ENCODE peak calls at places on chromosomes 1 and 21, in five cellular contexts. O is neural progenitor cell, I is astrocyte, S is mammary epithelial cell, P is fibroblast of lung. K is an unnamed sample.

GRCh38 chr1:26112407-26112775 is 767 bp downstream of the PDIK1L start:
- DNase-seq in S (no peak), O (no peak), I (no peak), P (no peak), K (no peak)

GRCh38 chr1:29453502-29454240 is 217.3 kb downstream of the PTPRU start:
- DNase-seq in I (peak), S (peak), P (peak), O (peak), K (no peak)

GRCh38 chr1:33300673-33301072 is 20.2 kb downstream of the A3GALT2 start:
- DNase-seq in P (peak), S (no peak), O (no peak), I (peak), K (peak)

GRCh38 chr1:24308365-24309015 is 10.7 kb upstream of the GRHL3 start:
- DNase-seq in S (no peak), O (peak), P (peak), I (no peak), K (no peak)

GRCh38 chr1:64515427-64515826 is 45.5 kb downstream of the CACHD1 start:
- DNase-seq in S (peak), I (peak), O (no peak), P (peak), K (no peak)

GRCh38 chr1:198560093-198560638 is 19.7 kb upstream of the ATP6V1G3 start:
- DNase-seq in P (peak), O (no peak), S (no peak), I (peak), K (no peak)

GRCh38 chr1:172742599-172743500 is 83.9 kb downstream of the FASLG start:
- DNase-seq in I (no peak), S (peak), P (peak), O (peak), K (no peak)

GRCh38 chr1:207298666-207299065 is 22.8 kb upstream of the CD55 start:
- DNase-seq in I (peak), O (no peak), S (no peak), P (no peak), K (no peak)

GRCh38 chr1:224781800-224782199 is 147.7 kb upstream of the DNAH14 start:
- DNase-seq in S (no peak), I (no peak), O (no peak), P (no peak), K (no peak)

GRCh38 chr1:62689524-62689923 is 1.3 kb upstream of the DOCK7 start:
- DNase-seq in O (no peak), I (peak), P (peak), S (peak), K (no peak)

GRCh38 chr1:17509320-17509719 is 30.2 kb upstream of the ARHGEF10L start:
- DNase-seq in S (no peak), I (no peak), P (no peak), O (no peak), K (no peak)

GRCh38 chr1:46298387-46298786 is 5.0 kb downstream of the LRRC41 start:
- DNase-seq in I (no peak), P (no peak), O (no peak), S (no peak), K (no peak)

GRCh38 chr1:184210822-184211221 is 159.3 kb downstream of the TSEN15 start:
- DNase-seq in S (no peak), P (no peak), O (no peak), I (no peak), K (no peak)

GRCh38 chr1:59178803-59179202 is 118.1 kb upstream of the FGGY start:
- DNase-seq in S (no peak), O (no peak), P (no peak), I (no peak), K (peak)

GRCh38 chr1:155139895-155140629 is at the start of gene DPM3:
- DNase-seq in P (peak), S (peak), I (peak), O (peak), K (peak)

GRCh38 chr1:185368913-185369491 is 52.0 kb upstream of the IVNS1ABP start:
- DNase-seq in O (no peak), I (no peak), P (no peak), S (no peak), K (no peak)

GRCh38 chr1:204621391-204621790 is 64.1 kb downstream of the LRRN2 start:
- DNase-seq in I (peak), P (no peak), S (no peak), O (no peak), K (peak)

GRCh38 chr1:83671586-83671985 is 327.3 kb downstream of the TTLL7 start:
- DNase-seq in O (no peak), I (no peak), P (no peak), S (no peak), K (no peak)

GRCh38 chr1:94095112-94095637 is 25.8 kb downstream of the ABCA4 start:
- DNase-seq in I (peak), S (no peak), P (peak), O (no peak), K (peak)

GRCh38 chr1:29354511-29355098 is 118.3 kb downstream of the PTPRU start:
- DNase-seq in O (no peak), I (no peak), S (peak), P (no peak), K (no peak)

GRCh38 chr1:232472485-232473041 is 157.4 kb downstream of the SIPA1L2 start:
- DNase-seq in I (peak), O (no peak), S (no peak), P (peak), K (no peak)

GRCh38 chr1:33045814-33046213 is 9.1 kb upstream of the AK2 start:
- DNase-seq in P (peak), I (no peak), O (no peak), S (no peak), K (no peak)

GRCh38 chr1:227849251-227849650 is 33.8 kb downstream of the PRSS38 start:
- DNase-seq in O (no peak), I (no peak), S (no peak), P (no peak), K (no peak)

GRCh38 chr1:235835226-235835625 is 31.5 kb downstream of the LYST start:
- DNase-seq in I (no peak), P (peak), S (no peak), O (no peak), K (no peak)

GRCh38 chr21:32335601-32336575 is 37.2 kb downstream of the MRAP start:
- DNase-seq in I (peak), P (no peak), S (no peak), O (no peak), K (no peak)

GRCh38 chr1:15064217-15064929 is 89.2 kb upstream of the TMEM51 start:
- DNase-seq in P (no peak), O (no peak), S (peak), I (no peak), K (no peak)

GRCh38 chr21:45112371-45112770 is 38.0 kb downstream of the ADARB1 start:
- DNase-seq in P (no peak), S (no peak), O (no peak), I (peak), K (no peak)

GRCh38 chr1:112904071-112904830 is 51.7 kb downstream of the SLC16A1 start:
- DNase-seq in O (no peak), P (peak), S (peak), I (peak), K (no peak)

GRCh38 chr1:79290927-79291474 is 284.5 kb upstream of the ADGRL4 start:
- DNase-seq in S (no peak), O (no peak), I (no peak), P (no peak), K (no peak)

GRCh38 chr1:36502616-36503015 is 19.9 kb upstream of the CSF3R start:
- DNase-seq in O (no peak), P (no peak), S (no peak), I (no peak), K (no peak)

DNA sequence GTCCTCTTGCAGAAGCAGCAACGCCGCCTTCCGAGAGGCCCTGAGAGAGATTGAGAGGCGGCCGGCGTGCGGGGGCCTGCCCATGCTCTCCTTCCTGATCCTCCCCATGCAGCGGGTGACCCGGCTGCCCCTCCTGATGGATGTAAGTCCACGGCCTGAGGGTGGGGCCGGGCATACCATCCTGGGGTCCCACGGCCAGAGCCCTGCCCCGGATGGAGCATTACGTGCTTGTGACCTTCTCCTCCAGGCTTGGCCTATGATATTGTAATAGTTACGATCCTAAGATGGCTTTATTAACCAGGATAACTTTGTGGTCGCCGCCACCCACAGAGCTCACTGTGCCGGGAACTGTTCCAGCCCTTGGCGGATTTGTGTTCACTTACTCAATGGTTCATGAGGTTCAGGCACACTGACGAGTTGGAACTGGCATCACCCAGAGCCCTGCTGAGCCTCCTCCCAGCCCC is 18.9 kb downstream of the ARHGEF16 start:
- DNase-seq in P (peak), S (peak), I (peak), O (no peak), K (peak)
- H3K27ac ChIP-seq in P (no peak), S (no peak), I (no peak), O (no peak), K (no peak)

DNA sequence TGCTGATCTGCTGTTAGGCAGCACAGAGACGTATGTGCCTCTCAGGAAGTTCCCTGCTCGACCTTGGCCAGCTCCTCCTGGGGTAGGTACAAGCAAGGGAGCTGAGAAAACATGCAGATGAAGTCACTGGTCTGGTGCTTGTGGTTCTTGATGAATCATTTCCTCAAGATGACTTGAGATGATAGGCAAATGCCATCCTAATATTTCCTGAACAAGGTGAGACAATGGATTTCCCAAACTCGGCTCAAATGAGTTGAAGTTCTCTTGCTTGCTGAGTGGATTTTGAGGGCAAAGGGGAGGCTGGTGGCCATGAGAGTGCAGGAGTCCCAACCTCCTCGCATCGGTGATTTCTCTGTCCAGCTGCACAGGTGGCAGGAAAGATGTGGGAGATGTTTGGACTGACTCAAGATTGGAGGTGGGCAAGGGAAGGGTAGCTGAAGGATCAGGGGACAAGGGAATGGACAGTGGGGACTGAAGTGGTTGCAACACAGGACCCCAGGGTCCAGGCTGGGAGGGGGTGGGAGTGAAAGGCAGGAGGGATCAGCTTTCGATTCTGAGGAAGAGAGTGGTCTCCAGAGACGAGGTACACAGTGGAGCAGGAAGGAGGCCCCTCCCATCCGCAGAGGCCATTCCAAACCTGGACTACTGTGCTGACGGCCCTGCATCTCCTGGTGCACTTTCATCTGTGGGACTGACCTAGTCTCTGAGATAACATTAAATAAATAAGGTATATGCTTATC is 63.9 kb downstream of the CAPN2 start:
- DNase-seq in I (peak), P (peak), S (peak), O (no peak), K (no peak)
- H3K9ac ChIP-seq in I (peak), P (no peak), S (no peak), O (no peak), K (no peak)

GRCh38 chr21:28884481-28884880 is 108.2 kb downstream of the LTN1 start:
- DNase-seq in I (peak), S (peak), O (no peak), P (peak), K (no peak)

GRCh38 chr21:28882345-28882744 is 110.3 kb downstream of the LTN1 start:
- DNase-seq in S (no peak), O (no peak), I (no peak), P (no peak), K (no peak)

GRCh38 chr21:28884976-28885852 is 107.5 kb downstream of the LTN1 start:
- DNase-seq in I (peak), S (peak), P (peak), O (peak), K (peak)

GRCh38 chr21:28885853-28886177 is 106.9 kb downstream of the LTN1 start:
- DNase-seq in P (peak), O (no peak), S (no peak), I (no peak), K (no peak)

GRCh38 chr21:28883931-28884330 is 108.7 kb downstream of the LTN1 start:
- DNase-seq in S (no peak), O (no peak), I (no peak), P (no peak), K (no peak)
- H3K27ac ChIP-seq in S (no peak), O (no peak), I (no peak), P (no peak), K (no peak)

DNA sequence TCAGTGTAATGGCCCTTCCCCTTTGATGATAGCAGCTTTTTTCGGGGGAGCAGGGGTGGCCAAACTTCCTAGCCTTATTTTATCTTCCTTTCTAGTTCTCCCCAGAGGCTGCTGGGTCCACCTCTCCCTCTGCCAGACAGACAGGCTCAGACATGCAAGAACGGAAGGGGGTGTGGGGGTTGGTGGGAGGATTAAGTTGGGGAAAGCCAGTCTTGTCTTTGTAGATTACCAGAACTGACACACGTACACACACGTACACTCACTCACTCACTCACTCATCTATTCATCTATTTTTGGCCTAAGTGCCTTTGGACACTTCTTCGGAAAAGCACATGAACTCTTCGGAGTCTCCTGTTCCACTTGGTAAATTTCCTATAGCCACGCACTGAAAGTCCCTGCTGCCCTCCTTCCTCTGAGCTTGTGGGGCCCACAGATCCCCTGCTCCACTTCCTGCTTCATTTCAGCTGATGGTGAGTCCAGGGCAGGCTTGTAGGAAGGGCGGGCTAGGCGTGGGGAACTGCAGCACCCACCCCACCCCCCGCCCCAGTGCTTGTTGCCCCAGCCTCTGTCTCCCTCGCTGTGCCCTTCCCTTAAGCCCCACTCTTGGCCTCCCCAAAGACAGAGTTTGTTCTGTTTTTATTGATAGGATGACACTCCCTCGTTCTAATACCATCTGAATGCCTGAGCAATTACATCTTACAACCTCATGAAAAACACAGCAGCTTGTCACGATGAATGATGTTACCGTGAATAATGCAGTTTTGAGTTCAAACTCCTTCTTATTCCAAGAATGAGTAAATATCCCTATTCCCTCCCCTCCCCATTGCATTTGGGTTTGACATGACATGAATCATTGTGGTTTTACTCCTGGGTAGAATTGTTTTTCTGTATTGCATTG is 60.7 kb upstream of the ATP5PO start:
- DNase-seq in I (peak), O (no peak), P (peak), S (peak), K (no peak)
- H3K9ac ChIP-seq in I (peak), O (no peak), P (peak), S (peak), K (no peak)

GRCh38 chr1:44643721-44644330 is 30.5 kb downstream of the TMEM53 start:
- DNase-seq in O (no peak), I (peak), S (no peak), P (no peak), K (no peak)

GRCh38 chr1:44640178-44640865 is 34.0 kb downstream of the TMEM53 start:
- DNase-seq in P (no peak), S (no peak), O (peak), I (no peak), K (no peak)

GRCh38 chr1:44641126-44642102 is 32.9 kb downstream of the TMEM53 start:
- DNase-seq in I (no peak), O (no peak), S (no peak), P (no peak), K (no peak)

GRCh38 chr1:44642925-44643324 is 31.4 kb downstream of the TMEM53 start:
- DNase-seq in P (no peak), S (no peak), O (no peak), I (no peak), K (no peak)

GRCh38 chr1:44642255-44642654 is 32.0 kb downstream of the TMEM53 start:
- DNase-seq in I (no peak), O (no peak), S (no peak), P (no peak), K (no peak)
- H3K27ac ChIP-seq in I (no peak), O (no peak), S (no peak), P (no peak), K (no peak)

GRCh38 chr1:27659497-27660299 is 12.3 kb downstream of the IFI6 start:
- DNase-seq in I (peak), O (peak), P (peak), S (peak), K (peak)

GRCh38 chr1:27656157-27656893 is 15.7 kb downstream of the IFI6 start:
- DNase-seq in O (peak), I (peak), P (peak), S (peak), K (peak)

GRCh38 chr1:27652505-27652904 is 17.5 kb upstream of the FGR start:
- DNase-seq in S (no peak), O (no peak), I (no peak), P (no peak), K (no peak)

GRCh38 chr1:27658951-27659496 is 13.0 kb downstream of the IFI6 start:
- DNase-seq in P (peak), I (peak), O (peak), S (peak), K (peak)

GRCh38 chr1:27655151-27655929 is 16.7 kb downstream of the IFI6 start:
- DNase-seq in S (no peak), O (peak), P (no peak), I (no peak), K (no peak)
- H3K9ac ChIP-seq in S (no peak), O (no peak), P (no peak), I (no peak), K (no peak)

GRCh38 chr1:8467308-8467707 is 149.4 kb downstream of the SLC45A1 start:
- DNase-seq in I (no peak), P (no peak), S (no peak), O (no peak), K (no peak)
- H3K27ac ChIP-seq in I (no peak), P (no peak), S (no peak), O (no peak), K (no peak)

DNA sequence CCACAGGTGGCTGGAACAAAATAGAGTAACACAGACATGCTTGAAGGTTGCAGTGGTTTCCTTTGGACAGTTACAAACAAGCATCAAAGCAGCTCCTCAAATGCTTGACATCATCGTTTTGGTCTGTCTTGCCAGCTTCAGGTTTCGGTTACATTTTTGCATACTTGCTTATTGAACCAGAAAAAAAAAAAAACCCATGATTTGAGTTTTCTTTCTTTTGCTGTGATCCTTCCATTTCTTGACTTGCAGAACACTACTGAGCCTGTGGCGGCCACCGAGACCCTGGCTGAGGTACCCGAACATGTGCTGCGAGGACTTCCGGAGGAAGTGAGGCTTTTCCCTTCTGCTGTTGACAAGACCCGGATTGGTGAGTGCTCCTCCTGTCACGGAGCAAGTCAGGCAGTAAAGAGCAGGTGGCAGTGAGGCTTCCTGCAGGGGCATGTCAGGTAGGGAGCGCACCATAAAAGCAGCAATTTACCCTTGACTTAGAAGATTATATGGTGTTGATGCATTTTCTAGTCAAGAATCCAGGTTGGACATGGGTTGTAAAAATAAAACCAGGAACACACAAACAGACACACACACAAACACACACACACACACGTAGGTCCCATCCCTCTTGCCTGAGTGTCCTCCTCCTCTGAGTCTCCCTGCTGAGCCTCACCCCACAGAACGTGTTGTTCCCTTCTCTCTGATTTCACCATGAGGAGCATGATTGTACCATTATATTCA is 30.9 kb downstream of the PRDM2 start:
- DNase-seq in O (no peak), S (no peak), P (no peak), I (peak), K (no peak)
- H3K9ac ChIP-seq in O (no peak), S (no peak), P (no peak), I (no peak), K (no peak)